ENCODE peak calls at places on chromosomes 16 and 17, in six cellular contexts. J, R, V, P, C and N are unnamed samples.

GRCh38 chr17:80793851-80794267 is 197.8 kb upstream of the CHMP6 start:
- DNase-seq in J (no peak), R (no peak), V (no peak), P (no peak), C (no peak), N (no peak)

GRCh38 chr17:79925242-79925957 is 86.2 kb upstream of the CBX4 start:
- DNase-seq in J (peak; percentile 45), R (no peak), V (no peak), P (no peak), C (no peak), N (no peak)

GRCh38 chr17:28394717-28395116 is 11.3 kb downstream of the SLC46A1 start:
- DNase-seq in J (no peak), R (no peak), V (no peak), P (no peak), C (no peak), N (no peak)

GRCh38 chr16:12976936-12977335 is 75.5 kb downstream of the SHISA9 start:
- DNase-seq in J (no peak), R (no peak), V (no peak), P (no peak), C (no peak), N (no peak)

GRCh38 chr17:78179372-78179771 is 7.5 kb downstream of the TK1 start:
- DNase-seq in J (no peak), R (no peak), V (no peak), P (no peak), C (no peak), N (no peak)

GRCh38 chr17:14321476-14321949 is 20.6 kb downstream of the HS3ST3B1 start:
- DNase-seq in J (no peak), R (peak; percentile 34), V (no peak), P (no peak), C (no peak), N (no peak)

GRCh38 chr17:42248351-42249179 is 27.6 kb downstream of the STAT5B start:
- DNase-seq in J (peak; percentile 32), R (peak; percentile 93), V (no peak), P (no peak), C (no peak), N (peak; percentile 79)

GRCh38 chr17:44122825-44123355 is 551 bp downstream of the HDAC5 start:
- DNase-seq in J (peak; percentile 48), R (no peak), V (no peak), P (no peak), C (no peak), N (no peak)

GRCh38 chr16:67199808-67200198 is 872 bp downstream of the ELMO3 start:
- DNase-seq in J (peak; percentile 82), R (no peak), V (no peak), P (no peak), C (no peak), N (no peak)

GRCh38 chr17:40953876-40954275 is 12.9 kb downstream of the KRT39 start:
- DNase-seq in J (no peak), R (no peak), V (no peak), P (no peak), C (peak; percentile 85), N (no peak)

GRCh38 chr17:61410555-61411089 is 11.0 kb downstream of the TBX2 start:
- DNase-seq in J (peak; percentile 91), R (no peak), V (no peak), P (no peak), C (no peak), N (peak; percentile 72)

GRCh38 chr16:86862596-86862995 is 284.2 kb downstream of the FOXL1 start:
- DNase-seq in J (no peak), R (no peak), V (no peak), P (no peak), C (no peak), N (no peak)

DNA sequence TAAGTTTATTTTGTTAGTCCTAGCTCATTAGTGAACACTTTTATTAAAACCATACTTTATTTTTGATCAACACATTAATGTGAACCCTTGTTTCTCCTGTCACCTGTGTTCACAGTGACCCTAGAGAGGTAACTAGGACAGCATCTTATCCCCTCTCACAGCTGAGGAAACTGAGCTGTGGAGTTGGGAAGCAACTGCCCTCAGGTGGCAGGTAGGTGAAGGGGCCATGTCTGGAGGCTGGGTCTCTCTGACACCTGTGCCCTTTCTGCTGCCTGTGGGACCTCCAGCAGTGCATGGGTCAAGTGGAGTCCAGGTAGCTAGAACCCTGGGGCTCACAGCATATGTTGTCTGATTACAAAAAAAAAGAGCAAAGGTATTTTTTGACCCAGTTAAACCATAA is 22.9 kb upstream of the SLC12A3 start:
- DNase-seq in J (no peak), R (no peak), V (no peak), P (no peak), C (no peak), N (no peak)
- TF ChIP-seq POLR2AphosphoS5 in J (no peak), R (no peak), V (no peak), P (no peak), C (no peak), N (no peak)

GRCh38 chr16:57358527-57359095 is at the start of gene CCL22:
- DNase-seq in J (no peak), R (no peak), V (no peak), P (no peak), C (no peak), N (no peak)

GRCh38 chr16:57357330-57358151 is 1.0 kb upstream of the CCL22 start:
- DNase-seq in J (no peak), R (peak; percentile 46), V (no peak), P (no peak), C (no peak), N (no peak)

GRCh38 chr16:57360321-57360935 is 1.8 kb downstream of the CCL22 start:
- DNase-seq in J (no peak), R (no peak), V (no peak), P (no peak), C (no peak), N (no peak)

GRCh38 chr16:57364143-57364542 is 5.6 kb downstream of the CCL22 start:
- DNase-seq in J (no peak), R (no peak), V (no peak), P (no peak), C (no peak), N (no peak)

GRCh38 chr16:57361384-57361783 is 2.8 kb downstream of the CCL22 start:
- DNase-seq in J (no peak), R (no peak), V (no peak), P (no peak), C (no peak), N (no peak)
- TF ChIP-seq REST in J (no peak), R (no peak), V (no peak), P (no peak), C (no peak), N (no peak)

DNA sequence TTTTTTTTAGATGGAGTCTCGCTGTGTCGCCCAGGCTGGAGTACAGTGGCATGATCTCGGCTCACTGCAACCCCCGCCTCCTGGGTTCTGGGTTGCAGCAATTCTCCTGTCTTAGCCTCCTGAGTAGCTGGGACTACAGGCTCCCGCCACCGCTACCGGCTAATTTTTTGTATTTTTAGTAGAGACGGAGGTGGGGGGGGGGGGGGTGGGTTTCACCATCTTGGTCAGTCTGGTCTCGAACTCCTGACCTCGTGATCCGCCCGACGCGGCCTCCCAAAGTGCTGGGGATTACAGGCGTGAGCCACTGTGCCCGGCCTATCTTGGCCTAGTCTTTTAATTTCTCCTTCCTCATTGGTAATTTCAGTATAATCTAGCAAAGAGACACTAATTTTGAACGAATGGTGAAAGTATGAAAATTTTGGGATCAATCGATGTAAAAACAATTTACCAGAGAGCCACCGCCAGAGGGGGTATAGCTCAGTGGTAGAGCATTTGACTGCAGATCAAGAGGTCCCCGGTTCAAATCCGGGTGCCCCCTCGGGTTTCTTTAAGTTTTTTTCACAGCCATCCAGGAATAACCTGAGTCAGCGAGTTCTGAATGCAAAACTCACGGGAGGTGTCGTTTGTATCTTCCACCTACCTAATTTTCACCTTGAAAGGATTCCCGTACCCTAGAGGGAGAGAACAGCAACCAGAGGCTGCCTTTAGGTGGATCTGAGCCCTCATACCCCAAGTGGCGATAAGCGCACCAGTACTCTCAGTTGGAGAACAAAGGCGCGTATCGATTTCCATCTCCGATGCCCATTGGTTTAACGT is 2.5 kb upstream of the LASP1 start:
- DNase-seq in J (peak; percentile 79), R (peak; percentile 77), V (peak; percentile 58), P (no peak), C (no peak), N (no peak)
- TF ChIP-seq POLR2AphosphoS5 in J (no peak), R (no peak), V (no peak), P (no peak), C (no peak), N (no peak)

GRCh38 chr16:7805997-7806396 is 473.4 kb downstream of the RBFOX1 start:
- DNase-seq in J (no peak), R (no peak), V (no peak), P (no peak), C (no peak), N (no peak)
- TF ChIP-seq REST in J (no peak), R (no peak), V (no peak), P (no peak), C (no peak), N (no peak)

GRCh38 chr17:73494096-73494954 is 149.9 kb downstream of the SDK2 start:
- DNase-seq in J (no peak), R (no peak), V (no peak), P (no peak), C (no peak), N (no peak)

GRCh38 chr17:73492802-73493139 is 151.5 kb downstream of the SDK2 start:
- DNase-seq in J (peak; percentile 36), R (no peak), V (no peak), P (no peak), C (no peak), N (no peak)

GRCh38 chr17:73493212-73493814 is 150.9 kb downstream of the SDK2 start:
- DNase-seq in J (peak; percentile 69), R (no peak), V (no peak), P (no peak), C (no peak), N (no peak)

GRCh38 chr17:73496232-73496631 is 148.0 kb downstream of the SDK2 start:
- DNase-seq in J (no peak), R (no peak), V (no peak), P (no peak), C (no peak), N (no peak)

DNA sequence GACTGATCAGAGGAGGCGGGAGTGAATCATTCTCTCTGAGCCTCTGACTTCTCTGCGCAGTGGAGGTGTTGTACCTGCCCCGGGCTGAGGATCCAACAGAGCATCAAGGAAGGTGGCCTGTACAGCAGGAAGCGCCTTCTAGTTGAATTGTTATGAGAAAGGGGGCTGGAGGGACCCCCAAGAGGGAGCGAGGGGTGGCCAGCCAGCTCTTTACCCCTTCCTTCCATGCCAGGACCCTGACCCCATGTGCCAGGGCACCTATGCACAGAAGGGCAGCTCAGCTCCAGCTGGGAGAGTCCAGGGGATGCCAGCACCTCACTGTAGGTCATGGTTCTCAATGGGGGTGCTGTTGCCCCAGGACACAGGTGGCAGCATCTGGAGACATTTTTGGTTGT is 149.3 kb downstream of the SDK2 start:
- DNase-seq in J (no peak), R (no peak), V (no peak), P (no peak), C (no peak), N (no peak)
- TF ChIP-seq POLR2AphosphoS5 in J (no peak), R (no peak), V (no peak), P (no peak), C (no peak), N (no peak)